ENCODE peak calls at places on chromosome 16, in eight cellular contexts. S, Y, K, J, G, U, O and A are unnamed samples.
A peak's percentile ranks its signal among the peaks of the same experiment; 100 is the strongest.

GRCh38 chr16:81493755-81494433 is 49.3 kb downstream of the CMIP start:
- DNase-seq in K (no peak), G (peak; percentile 86), Y (no peak), O (peak; percentile 52), S (no peak), J (peak; percentile 73), U (peak; percentile 62), A (peak; percentile 25)

GRCh38 chr16:27690604-27691003 is 140.7 kb downstream of the KATNIP start:
- DNase-seq in S (no peak), K (peak; percentile 60), G (no peak), Y (no peak), U (no peak), O (no peak), J (peak; percentile 23), A (no peak)

GRCh38 chr16:72834499-72834898 is 213.4 kb downstream of the ZFHX3 start:
- DNase-seq in U (peak; percentile 23), Y (no peak), G (no peak), K (no peak), J (no peak), S (no peak), O (no peak), A (no peak)

GRCh38 chr16:50360033-50360778 is 8.6 kb downstream of the BRD7 start:
- DNase-seq in J (peak; percentile 40), G (no peak), K (no peak), U (no peak), S (no peak), Y (no peak), O (no peak), A (no peak)

GRCh38 chr16:85824161-85825135 is 25.0 kb downstream of the COX4I1 start:
- DNase-seq in G (no peak), K (no peak), J (no peak), U (no peak), O (no peak), S (no peak), Y (no peak), A (no peak)

GRCh38 chr16:79561729-79562128 is 38.8 kb downstream of the MAF start:
- DNase-seq in G (no peak), J (no peak), K (no peak), S (no peak), Y (no peak), U (no peak), O (no peak), A (no peak)

GRCh38 chr16:66798162-66798561 is 3.2 kb downstream of the TERB1 start:
- DNase-seq in O (no peak), U (no peak), K (no peak), Y (no peak), J (peak; percentile 36), S (no peak), G (no peak), A (no peak)

GRCh38 chr16:71807905-71808592 is 585 bp downstream of the AP1G1 start:
- DNase-seq in O (no peak), U (no peak), G (no peak), J (peak; percentile 38), Y (no peak), K (peak; percentile 32), S (no peak), A (peak; percentile 21)

GRCh38 chr16:19890901-19891300 is 6.3 kb upstream of the GPRC5B start:
- DNase-seq in K (no peak), G (no peak), U (no peak), S (no peak), O (no peak), Y (no peak), J (no peak), A (no peak)

GRCh38 chr16:64321881-64322280 is 800.0 kb downstream of the CDH11 start:
- DNase-seq in J (no peak), O (no peak), S (no peak), K (no peak), U (no peak), Y (no peak), G (no peak), A (no peak)

GRCh38 chr16:82037251-82037650 is 2.2 kb downstream of the HSD17B2 start:
- DNase-seq in G (no peak), U (no peak), J (no peak), Y (no peak), S (no peak), O (no peak), K (no peak), A (no peak)

GRCh38 chr16:77514500-77515225 is 79.8 kb upstream of the ADAMTS18 start:
- DNase-seq in S (no peak), J (no peak), G (no peak), K (no peak), O (no peak), Y (no peak), U (no peak), A (no peak)

GRCh38 chr16:86533942-86534341 is 21.1 kb downstream of the MTHFSD start:
- DNase-seq in Y (no peak), G (no peak), J (no peak), O (no peak), K (no peak), U (no peak), S (no peak), A (no peak)

GRCh38 chr16:74468807-74469511 is 47.7 kb upstream of the CLEC18B start:
- DNase-seq in J (no peak), K (no peak), U (peak; percentile 29), G (no peak), O (no peak), Y (no peak), S (no peak), A (no peak)

GRCh38 chr16:72859581-72859980 is 188.3 kb downstream of the ZFHX3 start:
- DNase-seq in K (no peak), J (no peak), G (no peak), O (no peak), Y (no peak), U (no peak), S (no peak), A (no peak)

GRCh38 chr16:86987746-86988670 is 329.2 kb downstream of the C16orf95 start:
- DNase-seq in O (no peak), G (no peak), U (no peak), S (no peak), Y (no peak), K (no peak), J (no peak), A (no peak)

GRCh38 chr16:281660-282249 is 1.2 kb upstream of the PDIA2 start:
- DNase-seq in G (no peak), J (no peak), S (no peak), K (no peak), O (no peak), U (no peak), Y (no peak), A (no peak)

GRCh38 chr16:77373726-77374125 is 61.1 kb downstream of the ADAMTS18 start:
- DNase-seq in K (no peak), O (no peak), U (no peak), Y (no peak), J (no peak), S (no peak), G (no peak), A (no peak)

GRCh38 chr16:30786936-30787612 is at the start of gene ZNF629:
- DNase-seq in S (peak; percentile 85), K (peak; percentile 95), O (peak; percentile 38), U (peak; percentile 98), J (peak; percentile 72), Y (peak; percentile 57), G (peak; percentile 33), A (no peak)

GRCh38 chr16:58124601-58124915 is 4.6 kb downstream of the CFAP20 start:
- DNase-seq in J (peak; percentile 39), O (no peak), S (no peak), Y (no peak), U (no peak), G (no peak), K (no peak), A (no peak)